ENCODE peak calls at places on chromosomes 2 and 18, in six cellular contexts. U is CD8-positive, alpha-beta T cell; S is NCI-H460; E is activated CD4-positive, alpha-beta T cell treated with anti-CD3 and anti-CD28 coated beads for 36 hours; X is thoracic aorta; G is cerebellar cortex. J is an unnamed sample.
A peak's percentile ranks its signal among the peaks of the same experiment; 100 is the strongest.

GRCh38 chr18:12283256-12283655 is 24.8 kb upstream of the TUBB6 start:
- DNase-seq in U (no peak), X (no peak), G (peak; percentile 25), S (no peak), E (no peak), J (no peak)

GRCh38 chr2:158184556-158185343 is 83.1 kb downstream of the UPP2 start:
- DNase-seq in E (no peak), X (no peak), S (no peak), U (no peak), G (no peak), J (no peak)

GRCh38 chr2:12321886-12322285 is 394.9 kb upstream of the TRIB2 start:
- DNase-seq in G (no peak), E (no peak), U (no peak), X (no peak), S (no peak), J (no peak)

GRCh38 chr2:15919716-15920444 is 20.5 kb upstream of the MYCN start:
- DNase-seq in G (no peak), E (no peak), X (no peak), U (no peak), S (no peak), J (no peak)

GRCh38 chr2:41912337-41912736 is 135.5 kb upstream of the PKDCC start:
- DNase-seq in S (no peak), E (no peak), U (no peak), X (no peak), G (no peak), J (no peak)

GRCh38 chr2:20834331-20834730 is 11.4 kb upstream of the LDAH start:
- DNase-seq in X (no peak), U (no peak), E (no peak), G (no peak), S (no peak), J (no peak)

GRCh38 chr18:22683196-22683676 is 249.9 kb upstream of the RBBP8 start:
- DNase-seq in G (no peak), X (no peak), S (no peak), U (no peak), E (no peak), J (no peak)

GRCh38 chr2:6676776-6677175 is 188.9 kb downstream of the CMPK2 start:
- DNase-seq in E (no peak), G (no peak), S (no peak), U (no peak), X (no peak), J (no peak)

GRCh38 chr2:197498937-197499593 is 575 bp downstream of the HSPD1 start:
- DNase-seq in X (peak; percentile 15), S (no peak), G (peak; percentile 36), E (peak; percentile 75), U (peak; percentile 63), J (peak; percentile 57)

GRCh38 chr2:66573866-66574265 is 138.9 kb downstream of the MEIS1 start:
- DNase-seq in S (no peak), U (no peak), X (no peak), E (no peak), G (no peak), J (no peak)

GRCh38 chr2:205474746-205475145 is 207.6 kb upstream of the NRP2 start:
- DNase-seq in E (peak; percentile 15), U (no peak), S (no peak), X (no peak), G (no peak), J (no peak)

GRCh38 chr18:67553471-67553870 is 37.0 kb upstream of the DSEL start:
- DNase-seq in U (no peak), S (no peak), G (peak; percentile 8), X (no peak), E (no peak), J (no peak)

GRCh38 chr2:112621792-112622527 is 23.8 kb upstream of the SLC20A1 start:
- DNase-seq in G (no peak), X (no peak), E (no peak), S (no peak), U (peak; percentile 29), J (no peak)

GRCh38 chr18:36708366-36708765 is 120.4 kb downstream of the TPGS2 start:
- DNase-seq in S (no peak), G (no peak), U (no peak), X (no peak), E (no peak), J (no peak)

GRCh38 chr18:78627546-78628315 is 351.9 kb upstream of the SALL3 start:
- DNase-seq in E (no peak), S (no peak), G (no peak), X (no peak), U (no peak), J (no peak)

GRCh38 chr2:161426788-161427412 is 10.8 kb downstream of the TBR1 start:
- DNase-seq in G (no peak), U (no peak), S (no peak), E (peak; percentile 51), X (no peak), J (no peak)

GRCh38 chr2:223625652-223626051 is 23.5 kb upstream of the SCG2 start:
- DNase-seq in E (no peak), U (no peak), G (no peak), S (no peak), X (no peak), J (no peak)

GRCh38 chr18:24470022-24470618 is 9.7 kb downstream of the HRH4 start:
- DNase-seq in S (no peak), E (no peak), G (no peak), U (no peak), X (no peak), J (no peak)

GRCh38 chr2:84938194-84938879 is 32.6 kb upstream of the KCMF1 start:
- DNase-seq in S (no peak), E (peak; percentile 80), U (no peak), X (no peak), G (no peak), J (peak; percentile 23)